ENCODE peak calls at places on chromosomes 2 and 18, in ten cellular contexts. S, I, N, P, D, J, W, F, X and K are unnamed samples.

GRCh38 chr2:98572211-98572610 is 36.1 kb downstream of the COA5 start:
- DNase-seq in S (no peak), I (no peak), N (peak), P (no peak), D (no peak), J (no peak), W (no peak), F (no peak), X (no peak), K (no peak)

GRCh38 chr2:58521803-58522602 is 280.9 kb upstream of the FANCL start:
- DNase-seq in S (peak), I (no peak), N (no peak), P (no peak), D (peak), J (no peak), W (no peak), F (peak), X (no peak), K (no peak)

GRCh38 chr2:132632000-132632649 is 37.9 kb downstream of the LYPD1 start:
- DNase-seq in S (no peak), I (no peak), N (no peak), P (no peak), D (no peak), J (peak), W (no peak), F (peak), X (peak), K (no peak)

GRCh38 chr2:241859436-241860183 is 916 bp upstream of the PDCD1 start:
- DNase-seq in S (peak), I (peak), N (peak), P (peak), D (no peak), J (no peak), W (peak), F (peak), X (no peak), K (no peak)

GRCh38 chr2:48194641-48195040 is 288.3 kb upstream of the FBXO11 start:
- DNase-seq in S (no peak), I (no peak), N (no peak), P (no peak), D (no peak), J (no peak), W (no peak), F (no peak), X (no peak), K (no peak)

GRCh38 chr18:32086866-32087265 is 4.8 kb upstream of the RNF138 start:
- DNase-seq in S (peak), I (no peak), N (no peak), P (no peak), D (peak), J (no peak), W (no peak), F (peak), X (no peak), K (peak)

GRCh38 chr2:189504238-189504637 is 63.0 kb downstream of the WDR75 start:
- DNase-seq in S (no peak), I (no peak), N (no peak), P (no peak), D (no peak), J (no peak), W (no peak), F (no peak), X (no peak), K (no peak)

GRCh38 chr2:240711701-240712100 is 20.0 kb downstream of the AQP12A start:
- DNase-seq in S (no peak), I (no peak), N (no peak), P (no peak), D (no peak), J (no peak), W (peak), F (no peak), X (no peak), K (no peak)

GRCh38 chr2:211126256-211126655 is 569.9 kb downstream of the CPS1 start:
- DNase-seq in S (no peak), I (no peak), N (no peak), P (no peak), D (no peak), J (no peak), W (no peak), F (no peak), X (no peak), K (no peak)

GRCh38 chr2:235433860-235434259 is 60.0 kb upstream of the AGAP1 start:
- DNase-seq in S (peak), I (no peak), N (no peak), P (no peak), D (no peak), J (peak), W (no peak), F (peak), X (no peak), K (no peak)

GRCh38 chr18:2847341-2848144 is 737 bp downstream of the EMILIN2 start:
- DNase-seq in S (peak), I (peak), N (peak), P (peak), D (no peak), J (no peak), W (peak), F (peak), X (no peak), K (no peak)

GRCh38 chr2:34340307-34340706 is 741.2 kb upstream of the FAM98A start:
- DNase-seq in S (no peak), I (no peak), N (no peak), P (no peak), D (no peak), J (no peak), W (no peak), F (no peak), X (no peak), K (no peak)

GRCh38 chr2:212854766-212855165 is 296.6 kb downstream of the IKZF2 start:
- DNase-seq in S (no peak), I (no peak), N (no peak), P (no peak), D (peak), J (no peak), W (no peak), F (no peak), X (no peak), K (no peak)

GRCh38 chr2:36824281-36824680 is 127.8 kb downstream of the VIT start:
- DNase-seq in S (no peak), I (no peak), N (peak), P (no peak), D (no peak), J (no peak), W (no peak), F (no peak), X (no peak), K (no peak)

GRCh38 chr2:21041943-21042707 is 1.7 kb downstream of the APOB start:
- DNase-seq in S (no peak), I (no peak), N (no peak), P (no peak), D (no peak), J (no peak), W (no peak), F (peak), X (no peak), K (peak)

GRCh38 chr2:166550923-166551322 is 56.9 kb upstream of the SCN7A start:
- DNase-seq in S (no peak), I (no peak), N (no peak), P (no peak), D (no peak), J (no peak), W (no peak), F (no peak), X (no peak), K (no peak)

GRCh38 chr2:110642360-110642759 is 35.5 kb downstream of the BUB1 start:
- DNase-seq in S (no peak), I (no peak), N (no peak), P (no peak), D (no peak), J (no peak), W (no peak), F (no peak), X (no peak), K (no peak)

GRCh38 chr18:65288908-65289307 is 461.9 kb upstream of the CDH7 start:
- DNase-seq in S (no peak), I (no peak), N (no peak), P (no peak), D (no peak), J (no peak), W (no peak), F (no peak), X (no peak), K (no peak)

GRCh38 chr2:48753228-48753627 is 2.3 kb downstream of the LHCGR start:
- DNase-seq in S (no peak), I (peak), N (no peak), P (no peak), D (no peak), J (no peak), W (no peak), F (no peak), X (no peak), K (no peak)

GRCh38 chr18:44680271-44681038 is at the start of gene SETBP1:
- DNase-seq in S (peak), I (peak), N (peak), P (peak), D (peak), J (peak), W (peak), F (peak), X (peak), K (peak)

GRCh38 chr2:95530734-95531133 is 46.2 kb upstream of the TRIM43B start:
- DNase-seq in S (peak), I (peak), N (peak), P (no peak), D (peak), J (no peak), W (no peak), F (peak), X (no peak), K (peak)

GRCh38 chr2:69437751-69438154 is 518 bp upstream of the NFU1 start:
- DNase-seq in S (no peak), I (no peak), N (peak), P (no peak), D (peak), J (no peak), W (no peak), F (peak), X (no peak), K (no peak)

GRCh38 chr2:127003028-127003800 is 103.7 kb downstream of the BIN1 start:
- DNase-seq in S (no peak), I (no peak), N (no peak), P (no peak), D (no peak), J (no peak), W (no peak), F (no peak), X (no peak), K (no peak)

GRCh38 chr2:176291768-176292393 is 22.6 kb downstream of the MTX2 start:
- DNase-seq in S (no peak), I (peak), N (no peak), P (no peak), D (no peak), J (no peak), W (no peak), F (no peak), X (no peak), K (no peak)

GRCh38 chr2:64698668-64699444 is 45.1 kb upstream of the SERTAD2 start:
- DNase-seq in S (peak), I (peak), N (peak), P (no peak), D (peak), J (peak), W (no peak), F (peak), X (peak), K (peak)